ENCODE peak calls at places on chromosomes 6 and 20, in ten cellular contexts. H, G, S, V, I, C, E, A, D and Q are unnamed samples.

GRCh38 chr6:137647762-137648412 is 153.7 kb upstream of the OLIG3 start:
- DNase-seq in H (no peak), G (no peak), S (no peak), V (no peak), I (no peak), C (no peak), E (peak; percentile 13), A (no peak), D (no peak), Q (no peak)

GRCh38 chr20:17885544-17885943 is 83.0 kb downstream of the SNX5 start:
- DNase-seq in H (no peak), G (no peak), S (no peak), V (no peak), I (no peak), C (no peak), E (no peak), A (no peak), D (no peak), Q (no peak)

GRCh38 chr6:36853325-36853724 is 14.1 kb upstream of the CPNE5 start:
- DNase-seq in H (no peak), G (no peak), S (no peak), V (peak; percentile 32), I (no peak), C (no peak), E (peak; percentile 90), A (peak; percentile 93), D (peak; percentile 69), Q (no peak)

GRCh38 chr6:5659467-5659866 is 347.3 kb downstream of the NRN1 start:
- DNase-seq in H (no peak), G (no peak), S (no peak), V (no peak), I (no peak), C (no peak), E (peak; percentile 37), A (no peak), D (no peak), Q (no peak)

GRCh38 chr6:12748411-12748810 is 31.8 kb downstream of the PHACTR1 start:
- DNase-seq in H (no peak), G (no peak), S (no peak), V (no peak), I (no peak), C (no peak), E (no peak), A (no peak), D (no peak), Q (no peak)

GRCh38 chr20:61391185-61391584 is 139.1 kb downstream of the CDH4 start:
- DNase-seq in H (no peak), G (no peak), S (no peak), V (no peak), I (no peak), C (no peak), E (no peak), A (no peak), D (no peak), Q (no peak)

GRCh38 chr20:4764805-4765204 is 43.1 kb downstream of the PRND start:
- DNase-seq in H (no peak), G (no peak), S (no peak), V (no peak), I (no peak), C (no peak), E (no peak), A (no peak), D (no peak), Q (no peak)

GRCh38 chr6:41640436-41640835 is 2.2 kb downstream of the MDFI start:
- DNase-seq in H (no peak), G (no peak), S (no peak), V (no peak), I (no peak), C (no peak), E (no peak), A (no peak), D (no peak), Q (no peak)

GRCh38 chr6:20246107-20246506 is 33.8 kb upstream of the MBOAT1 start:
- DNase-seq in H (no peak), G (no peak), S (no peak), V (no peak), I (no peak), C (no peak), E (no peak), A (no peak), D (no peak), Q (no peak)

GRCh38 chr6:126335210-126335609 is 4.7 kb upstream of the CENPW start:
- DNase-seq in H (no peak), G (no peak), S (no peak), V (no peak), I (no peak), C (no peak), E (no peak), A (no peak), D (no peak), Q (no peak)

GRCh38 chr6:89961481-89961880 is 67.2 kb downstream of the GJA10 start:
- DNase-seq in H (no peak), G (no peak), S (no peak), V (no peak), I (no peak), C (peak; percentile 7), E (no peak), A (no peak), D (no peak), Q (no peak)

GRCh38 chr6:25006565-25007001 is 70.8 kb upstream of the RIPOR2 start:
- DNase-seq in H (peak; percentile 24), G (no peak), S (no peak), V (peak; percentile 60), I (no peak), C (peak; percentile 64), E (no peak), A (peak; percentile 56), D (peak; percentile 9), Q (no peak)

DNA sequence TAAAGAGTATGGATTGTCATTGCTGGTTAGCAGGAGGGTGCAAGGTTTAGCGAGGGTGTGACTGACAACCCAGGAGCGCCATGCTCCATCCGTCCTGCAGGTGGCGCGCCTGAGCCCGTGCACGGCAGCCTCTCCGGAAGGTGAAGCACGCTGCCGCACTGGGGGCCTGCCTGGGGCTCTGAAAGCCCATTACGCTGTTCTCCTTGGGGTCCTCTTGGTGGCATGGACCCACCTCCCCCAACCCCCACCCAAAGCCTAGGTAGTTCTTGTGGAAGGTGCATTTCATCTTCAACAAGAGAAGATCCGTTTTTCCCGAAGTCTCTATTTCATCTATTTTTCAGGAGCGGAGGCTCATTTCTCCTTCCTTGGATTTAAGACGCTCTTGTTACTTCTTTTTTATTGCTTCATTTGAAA is 197.4 kb upstream of the KCNG1 start:
- DNase-seq in H (peak; percentile 54), G (no peak), S (no peak), V (no peak), I (peak; percentile 21), C (no peak), E (no peak), A (peak; percentile 3), D (no peak), Q (peak; percentile 16)
- TF ChIP-seq CTCF in H (peak; percentile 85), G (peak; percentile 57), S (peak; percentile 39), V (peak; percentile 55), I (peak; percentile 81), C (peak; percentile 68), E (peak; percentile 68), A (peak; percentile 73), D (peak; percentile 95), Q (peak; percentile 72)

GRCh38 chr6:48087448-48087847 is 23.5 kb downstream of the PTCHD4 start:
- DNase-seq in H (no peak), G (no peak), S (no peak), V (no peak), I (no peak), C (no peak), E (peak; percentile 23), A (peak; percentile 74), D (no peak), Q (no peak)
- TF ChIP-seq CTCF in H (no peak), G (no peak), S (no peak), V (peak; percentile 42), I (no peak), C (no peak), E (peak; percentile 33), A (peak; percentile 46), D (peak; percentile 21), Q (peak; percentile 39)

GRCh38 chr6:330948-331347 is 38.7 kb downstream of the DUSP22 start:
- DNase-seq in H (no peak), G (no peak), S (no peak), V (peak; percentile 86), I (no peak), C (no peak), E (no peak), A (no peak), D (no peak), Q (no peak)

GRCh38 chr6:331622-332521 is 39.6 kb downstream of the DUSP22 start:
- DNase-seq in H (no peak), G (no peak), S (no peak), V (no peak), I (no peak), C (no peak), E (no peak), A (no peak), D (no peak), Q (no peak)

GRCh38 chr6:328924-329323 is 36.6 kb downstream of the DUSP22 start:
- DNase-seq in H (no peak), G (peak; percentile 67), S (no peak), V (no peak), I (no peak), C (no peak), E (no peak), A (no peak), D (no peak), Q (no peak)

GRCh38 chr6:328184-328670 is 35.9 kb downstream of the DUSP22 start:
- DNase-seq in H (no peak), G (peak; percentile 77), S (no peak), V (no peak), I (no peak), C (peak; percentile 71), E (peak; percentile 92), A (peak; percentile 88), D (peak; percentile 86), Q (no peak)

GRCh38 chr6:329888-330691 is 37.8 kb downstream of the DUSP22 start:
- DNase-seq in H (no peak), G (peak; percentile 74), S (no peak), V (no peak), I (no peak), C (no peak), E (peak; percentile 22), A (peak; percentile 18), D (no peak), Q (no peak)
- TF ChIP-seq CTCF in H (no peak), G (no peak), S (no peak), V (no peak), I (no peak), C (no peak), E (no peak), A (no peak), D (peak; percentile 10), Q (no peak)

DNA sequence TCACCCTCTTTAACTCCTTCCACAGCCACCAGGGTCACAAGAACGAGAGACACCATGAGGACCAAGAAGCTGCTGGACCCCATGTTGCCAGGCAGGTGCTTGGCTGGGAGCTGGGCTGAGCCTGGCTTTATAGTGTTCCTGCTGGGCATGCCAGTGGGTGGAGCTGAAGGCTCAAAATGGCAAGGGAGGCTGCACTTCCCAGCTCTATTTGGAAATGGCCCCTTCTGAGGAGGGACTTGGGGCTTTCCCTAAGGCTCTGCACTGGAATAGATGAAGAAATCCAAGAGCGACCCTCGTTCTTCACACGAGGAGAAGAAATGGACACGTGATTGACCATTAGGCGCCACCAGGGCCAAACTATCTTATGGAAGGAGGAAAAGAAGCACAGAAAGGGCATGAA is at the start of gene WFDC12:
- DNase-seq in H (no peak), G (no peak), S (no peak), V (no peak), I (no peak), C (no peak), E (no peak), A (no peak), D (no peak), Q (no peak)
- TF ChIP-seq CTCF in H (no peak), G (no peak), S (no peak), V (no peak), I (no peak), C (no peak), E (no peak), A (no peak), D (no peak), Q (no peak)

GRCh38 chr6:75204959-75205775 is 686 bp downstream of the COL12A1 start:
- DNase-seq in H (peak; percentile 27), G (peak; percentile 90), S (peak; percentile 59), V (no peak), I (no peak), C (no peak), E (peak; percentile 82), A (peak; percentile 78), D (peak; percentile 84), Q (no peak)
- TF ChIP-seq CTCF in H (no peak), G (no peak), S (no peak), V (no peak), I (no peak), C (no peak), E (no peak), A (no peak), D (no peak), Q (no peak)